ENCODE peak calls at places on chromosomes 7 and 10, in six cellular contexts. S, B, E, F, M and Z are unnamed samples.

GRCh38 chr7:49295136-49295535 is 370.8 kb downstream of the CDC14C start:
- DNase-seq in S (no peak), B (no peak), E (no peak), F (no peak), M (peak; percentile 38), Z (no peak)

GRCh38 chr7:42426163-42426562 is 189.2 kb upstream of the GLI3 start:
- DNase-seq in S (no peak), B (no peak), E (no peak), F (no peak), M (peak; percentile 29), Z (no peak)

GRCh38 chr10:17586741-17587720 is 30.1 kb downstream of the HACD1 start:
- DNase-seq in S (no peak), B (no peak), E (no peak), F (no peak), M (peak; percentile 7), Z (no peak)

GRCh38 chr10:72272689-72273409 is 875 bp upstream of the DDIT4 start:
- DNase-seq in S (peak; percentile 80), B (peak; percentile 81), E (peak; percentile 88), F (peak; percentile 91), M (peak; percentile 91), Z (peak; percentile 93)

GRCh38 chr7:127736511-127736910 is 84.5 kb downstream of the SND1 start:
- DNase-seq in S (no peak), B (no peak), E (no peak), F (no peak), M (no peak), Z (no peak)

GRCh38 chr7:92691578-92691977 is 101.4 kb upstream of the FAM133B start:
- DNase-seq in S (no peak), B (peak; percentile 26), E (peak; percentile 68), F (peak; percentile 48), M (peak; percentile 54), Z (no peak)

GRCh38 chr7:92671502-92672169 is 81.4 kb upstream of the FAM133B start:
- DNase-seq in S (no peak), B (no peak), E (no peak), F (no peak), M (peak; percentile 21), Z (no peak)

GRCh38 chr7:35716038-35716803 is 21.3 kb upstream of the HERPUD2 start:
- DNase-seq in S (no peak), B (no peak), E (no peak), F (no peak), M (no peak), Z (no peak)

GRCh38 chr10:69318997-69319727 is 40.9 kb downstream of the HK1 start:
- DNase-seq in S (no peak), B (peak; percentile 57), E (no peak), F (peak; percentile 66), M (peak; percentile 44), Z (no peak)

GRCh38 chr10:77012811-77013500 is 624.7 kb downstream of the KCNMA1 start:
- DNase-seq in S (no peak), B (no peak), E (no peak), F (no peak), M (no peak), Z (no peak)

GRCh38 chr10:71933651-71934050 is 30.5 kb upstream of the CHST3 start:
- DNase-seq in S (no peak), B (no peak), E (no peak), F (no peak), M (no peak), Z (no peak)

GRCh38 chr10:93271347-93271746 is 197.7 kb downstream of the CYP26A1 start:
- DNase-seq in S (no peak), B (no peak), E (no peak), F (no peak), M (no peak), Z (no peak)
- H4K20me1 ChIP-seq in S (no peaks in the 10 kb centered on the region), B (no peaks in the 10 kb centered on the region), E (no peaks in the 10 kb centered on the region), F (no peaks in the 10 kb centered on the region), M (no peaks in the 10 kb centered on the region), Z (no peaks in the 10 kb centered on the region)

GRCh38 chr7:151064993-151065392 is 5.6 kb downstream of the SLC4A2 start:
- DNase-seq in S (no peak), B (no peak), E (no peak), F (no peak), M (no peak), Z (no peak)
- H4K20me1 ChIP-seq in S (peaks cover 5% of the 10 kb centered on the region), B (peaks cover 10% of the 10 kb centered on the region), E (peaks cover 4% of the 10 kb centered on the region), F (peaks cover 51% of the 10 kb centered on the region), M (no peaks in the 10 kb centered on the region), Z (no peaks in the 10 kb centered on the region)

DNA sequence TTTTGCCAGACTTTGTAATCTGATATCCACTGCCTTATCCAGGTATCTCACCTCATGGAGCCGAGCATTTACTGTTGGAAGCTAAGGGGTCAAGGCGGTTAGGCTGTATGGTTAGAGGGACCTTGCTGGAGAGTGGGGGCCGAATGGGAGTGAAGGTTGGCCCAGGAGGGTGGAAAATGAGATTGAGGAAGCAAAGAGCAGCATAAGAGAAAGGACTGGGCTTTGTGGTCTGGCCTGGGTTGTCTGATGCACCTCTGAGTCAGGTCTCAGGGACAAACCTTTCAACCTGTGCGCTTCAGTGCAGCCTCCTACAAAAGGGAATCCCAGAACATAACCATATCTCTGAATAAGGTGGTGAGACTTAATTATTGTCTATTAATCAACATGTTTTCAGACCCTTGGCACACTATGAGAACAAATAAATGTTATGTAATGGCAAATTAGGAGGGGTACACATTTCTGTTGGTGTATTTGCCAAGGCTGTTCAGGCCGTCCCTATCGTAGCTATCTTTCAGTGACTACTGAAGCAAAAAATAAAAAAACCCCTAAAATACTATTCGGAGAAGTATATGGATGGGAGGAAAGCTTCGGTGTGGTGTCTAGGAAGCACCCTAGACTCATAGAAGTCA is 4.2 kb downstream of the CAMK1D start:
- DNase-seq in S (no peak), B (no peak), E (no peak), F (no peak), M (peak; percentile 12), Z (no peak)
- H4K20me1 ChIP-seq in S (no peaks in the 10 kb centered on the region), B (peaks cover 6% of the 10 kb centered on the region), E (no peaks in the 10 kb centered on the region), F (peaks cover 37% of the 10 kb centered on the region), M (no peaks in the 10 kb centered on the region), Z (no peaks in the 10 kb centered on the region)

GRCh38 chr7:1020849-1021251 is 23.5 kb upstream of the GPR146 start:
- DNase-seq in S (no peak), B (no peak), E (no peak), F (no peak), M (no peak), Z (no peak)
- H4K20me1 ChIP-seq in S (peaks cover 9% of the 10 kb centered on the region), B (no peaks in the 10 kb centered on the region), E (no peaks in the 10 kb centered on the region), F (peaks cover 33% of the 10 kb centered on the region), M (peaks cover 7% of the 10 kb centered on the region), Z (no peaks in the 10 kb centered on the region)

DNA sequence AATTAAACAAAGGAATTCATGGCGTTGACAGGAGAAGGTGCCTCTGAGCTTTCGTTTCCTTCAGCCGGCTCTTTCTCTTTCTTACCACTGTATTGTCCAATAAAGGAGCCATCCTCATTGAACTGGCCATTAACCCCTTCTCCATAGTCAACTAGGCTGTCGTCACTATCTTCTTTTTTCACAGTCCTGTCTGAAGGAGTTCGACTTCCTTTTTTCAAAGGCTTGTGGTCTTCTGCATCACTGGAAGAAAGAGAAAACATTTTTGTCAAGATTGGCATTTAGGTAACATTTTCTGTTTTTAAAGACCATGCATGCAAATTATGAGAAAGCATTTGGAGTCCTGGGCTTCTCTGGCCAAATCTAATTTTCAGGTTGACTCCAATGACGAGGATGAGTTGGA is 19.7 kb upstream of the LAMB4 start:
- DNase-seq in S (no peak), B (no peak), E (no peak), F (no peak), M (no peak), Z (no peak)
- H4K20me1 ChIP-seq in S (no peaks in the 10 kb centered on the region), B (no peaks in the 10 kb centered on the region), E (no peaks in the 10 kb centered on the region), F (no peaks in the 10 kb centered on the region), M (no peaks in the 10 kb centered on the region), Z (no peaks in the 10 kb centered on the region)

DNA sequence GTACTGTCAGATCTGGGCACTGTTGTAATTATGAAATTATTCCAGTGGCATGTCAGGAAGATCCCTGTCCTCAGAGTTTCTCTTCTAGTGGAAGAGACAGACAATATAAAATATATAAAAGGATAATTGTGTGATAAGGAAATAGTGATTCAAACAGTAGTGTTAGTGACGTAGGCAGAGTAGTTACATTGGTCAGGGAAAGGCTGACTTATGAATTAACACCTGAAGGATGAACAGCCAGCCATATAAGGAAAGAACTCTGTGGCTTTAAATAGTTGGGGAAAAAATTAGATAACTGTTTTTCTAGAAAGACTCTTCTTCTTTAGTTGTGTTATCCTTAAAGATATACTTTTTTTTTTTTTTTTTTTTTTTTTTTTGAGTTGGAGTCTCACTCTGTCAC is 37.7 kb downstream of the WAC start:
- DNase-seq in S (no peak), B (no peak), E (no peak), F (no peak), M (no peak), Z (no peak)
- H4K20me1 ChIP-seq in S (peaks cover 32% of the 10 kb centered on the region), B (peaks cover 43% of the 10 kb centered on the region), E (peaks cover 92% of the 10 kb centered on the region), F (peaks cover 100% of the 10 kb centered on the region), M (peaks cover 14% of the 10 kb centered on the region), Z (no peaks in the 10 kb centered on the region)

GRCh38 chr10:74032900-74033655 is 35.2 kb downstream of the VCL start:
- DNase-seq in S (no peak), B (no peak), E (no peak), F (no peak), M (peak; percentile 77), Z (no peak)
- H4K20me1 ChIP-seq in S (no peaks in the 10 kb centered on the region), B (no peaks in the 10 kb centered on the region), E (no peaks in the 10 kb centered on the region), F (peaks cover 29% of the 10 kb centered on the region), M (no peaks in the 10 kb centered on the region), Z (no peaks in the 10 kb centered on the region)

GRCh38 chr7:22669692-22670421 is 57.1 kb upstream of the IL6 start:
- DNase-seq in S (no peak), B (no peak), E (no peak), F (no peak), M (no peak), Z (peak; percentile 41)
- H4K20me1 ChIP-seq in S (no peaks in the 10 kb centered on the region), B (no peaks in the 10 kb centered on the region), E (no peaks in the 10 kb centered on the region), F (no peaks in the 10 kb centered on the region), M (no peaks in the 10 kb centered on the region), Z (no peaks in the 10 kb centered on the region)

GRCh38 chr10:125137601-125138438 is 22.5 kb downstream of the CTBP2 start:
- DNase-seq in S (no peak), B (no peak), E (no peak), F (no peak), M (no peak), Z (no peak)
- H4K20me1 ChIP-seq in S (peaks cover 78% of the 10 kb centered on the region), B (peaks cover 54% of the 10 kb centered on the region), E (no peaks in the 10 kb centered on the region), F (peaks cover 100% of the 10 kb centered on the region), M (peaks cover 13% of the 10 kb centered on the region), Z (peaks cover 2% of the 10 kb centered on the region)